ENCODE peak calls at places on chromosomes 12 and 14, in five cellular contexts. Q is lung, H is glutamatergic neuron, A is WERI-Rb-1, V is GM13977. R is an unnamed sample.

GRCh38 chr14:39291739-39292138 is 58.0 kb downstream of the MIA2 start:
- DNase-seq in Q (no peak), H (no peak), A (no peak), V (no peak), R (no peak)

GRCh38 chr14:78417532-78417931 is 247.4 kb downstream of the NRXN3 start:
- DNase-seq in Q (no peak), H (no peak), A (no peak), V (no peak), R (no peak)

GRCh38 chr12:34218193-34219045 is 196.1 kb downstream of the ALG10 start:
- DNase-seq in Q (peak; percentile 57), H (peak; percentile 57), A (peak; percentile 51), V (peak; percentile 66), R (peak; percentile 28)

GRCh38 chr12:56593909-56594621 is 36.1 kb downstream of the BAZ2A start:
- DNase-seq in Q (peak; percentile 72), H (peak; percentile 73), A (peak; percentile 64), V (peak; percentile 72), R (peak; percentile 73)

GRCh38 chr14:104601786-104602185 is 2.8 kb downstream of the TMEM179 start:
- DNase-seq in Q (no peak), H (no peak), A (peak; percentile 15), V (no peak), R (peak; percentile 4)

GRCh38 chr12:67107751-67108269 is 161.3 kb upstream of the CAND1 start:
- DNase-seq in Q (no peak), H (no peak), A (no peak), V (no peak), R (no peak)

GRCh38 chr12:91380651-91381050 is 198.0 kb upstream of the DCN start:
- DNase-seq in Q (no peak), H (no peak), A (no peak), V (no peak), R (no peak)

GRCh38 chr12:58346032-58346632 is 404.8 kb downstream of the ATP23 start:
- DNase-seq in Q (no peak), H (no peak), A (no peak), V (peak; percentile 25), R (no peak)

GRCh38 chr12:57090456-57090855 is 1.5 kb downstream of the NAB2 start:
- DNase-seq in Q (no peak), H (no peak), A (no peak), V (peak; percentile 20), R (no peak)

GRCh38 chr12:65607271-65607880 is 216.9 kb upstream of the HMGA2 start:
- DNase-seq in Q (no peak), H (no peak), A (no peak), V (no peak), R (no peak)

GRCh38 chr12:6819069-6820030 is 2.3 kb upstream of the GPR162 start:
- DNase-seq in Q (no peak), H (no peak), A (peak; percentile 16), V (no peak), R (no peak)

GRCh38 chr12:6532927-6533652 is 1.2 kb upstream of the GAPDH start:
- DNase-seq in Q (peak; percentile 58), H (peak; percentile 71), A (peak; percentile 75), V (peak; percentile 59), R (peak; percentile 48)

GRCh38 chr14:43535231-43535838 is 971.7 kb downstream of the FSCB start:
- DNase-seq in Q (no peak), H (no peak), A (no peak), V (no peak), R (no peak)

GRCh38 chr12:57755454-57756372 is 810 bp downstream of the MARCHF9 start:
- DNase-seq in Q (no peak), H (peak; percentile 49), A (no peak), V (peak; percentile 70), R (no peak)

GRCh38 chr12:7915911-7916403 is 20.0 kb downstream of the SLC2A3 start:
- DNase-seq in Q (no peak), H (no peak), A (no peak), V (no peak), R (no peak)

GRCh38 chr12:3662516-3662915 is 90.4 kb downstream of the CRACR2A start:
- DNase-seq in Q (no peak), H (peak; percentile 56), A (peak; percentile 12), V (no peak), R (no peak)

GRCh38 chr12:90036641-90037040 is 328.0 kb upstream of the ATP2B1 start:
- DNase-seq in Q (no peak), H (no peak), A (no peak), V (no peak), R (no peak)

DNA sequence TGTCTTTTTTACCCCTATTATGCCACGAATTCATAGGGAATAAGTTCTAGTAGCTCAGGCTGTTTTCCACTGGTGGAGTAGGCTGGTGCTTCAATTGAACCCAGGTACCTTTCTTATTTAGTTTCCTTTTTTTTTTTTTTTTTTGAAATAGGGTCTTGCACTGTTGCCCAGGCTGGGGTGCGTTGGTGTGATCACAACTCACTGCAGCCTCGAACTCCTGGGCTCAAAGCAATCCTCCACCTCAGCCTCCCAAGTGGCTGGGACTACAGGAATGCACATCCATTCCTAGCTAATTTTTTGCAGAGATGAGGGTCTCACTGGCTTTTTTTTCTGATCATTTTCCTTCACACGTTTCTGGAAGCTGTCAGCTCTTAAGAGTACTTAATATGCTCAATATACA is 2.7 kb downstream of the CREBL2 start:
- DNase-seq in Q (no peak), H (no peak), A (no peak), V (no peak), R (no peak)
- TF ChIP-seq CTCF in Q (no peak), H (no peak), A (no peak), V (no peak), R (no peak)

GRCh38 chr14:103209054-103209453 is 85.8 kb downstream of the TNFAIP2 start:
- DNase-seq in Q (no peak), H (no peak), A (no peak), V (no peak), R (no peak)
- TF ChIP-seq CTCF in Q (no peak), H (no peak), A (peak; percentile 28), V (no peak), R (no peak)

GRCh38 chr12:28759334-28759733 is 389.7 kb upstream of the FAR2 start:
- DNase-seq in Q (no peak), H (no peak), A (no peak), V (no peak), R (no peak)
- TF ChIP-seq CTCF in Q (no peak), H (no peak), A (no peak), V (no peak), R (no peak)

GRCh38 chr14:81970307-81970706 is 436.7 kb upstream of the SEL1L start:
- DNase-seq in Q (no peak), H (no peak), A (no peak), V (no peak), R (no peak)

GRCh38 chr14:81974543-81974942 is 440.9 kb upstream of the SEL1L start:
- DNase-seq in Q (no peak), H (no peak), A (no peak), V (no peak), R (no peak)
- TF ChIP-seq CTCF in Q (no peak), H (no peak), A (no peak), V (no peak), R (no peak)

GRCh38 chr12:102808412-102808811 is 108.6 kb downstream of the PAH start:
- DNase-seq in Q (no peak), H (no peak), A (no peak), V (no peak), R (no peak)

GRCh38 chr12:102814691-102815367 is 102.2 kb downstream of the PAH start:
- DNase-seq in Q (no peak), H (no peak), A (no peak), V (no peak), R (no peak)

GRCh38 chr12:102806592-102806991 is 110.5 kb downstream of the PAH start:
- DNase-seq in Q (no peak), H (no peak), A (no peak), V (no peak), R (no peak)

GRCh38 chr12:102806110-102806509 is 110.9 kb downstream of the PAH start:
- DNase-seq in Q (no peak), H (no peak), A (no peak), V (no peak), R (no peak)

DNA sequence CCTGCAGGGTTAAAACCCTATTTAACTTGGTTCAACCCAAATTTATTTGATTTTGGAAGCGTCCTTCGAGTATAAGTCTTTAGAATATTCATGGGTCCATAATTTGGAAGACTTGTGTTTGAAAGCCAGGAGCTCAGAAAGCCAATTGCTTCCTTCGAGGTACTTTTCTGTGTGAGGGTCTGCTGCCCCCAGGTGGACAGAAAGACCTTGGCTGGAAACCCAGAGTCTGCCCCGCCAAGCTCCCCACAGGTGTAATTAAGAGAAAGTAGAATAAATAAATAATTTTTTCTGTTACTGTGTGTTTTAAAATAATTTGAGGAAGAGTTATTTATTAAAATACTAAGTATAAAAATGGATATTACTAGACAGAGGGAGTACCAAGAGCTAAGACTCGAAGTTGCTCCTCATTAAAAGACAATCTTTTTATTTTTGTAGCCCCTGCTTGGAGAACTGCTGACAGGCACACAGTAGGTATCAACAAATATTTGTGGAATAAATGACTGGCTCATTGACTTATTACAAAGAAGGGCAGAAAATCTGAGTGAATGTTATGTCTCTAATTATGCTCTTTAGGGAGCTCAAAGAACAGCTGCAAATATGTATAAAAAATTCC is 105.8 kb downstream of the PAH start:
- DNase-seq in Q (no peak), H (peak; percentile 62), A (peak; percentile 53), V (peak; percentile 29), R (peak; percentile 58)
- TF ChIP-seq CTCF in Q (no peak), H (peak; percentile 69), A (peak; percentile 61), V (peak; percentile 65), R (peak; percentile 58)

GRCh38 chr14:33505295-33505962 is 445.4 kb downstream of the EGLN3 start:
- DNase-seq in Q (no peak), H (no peak), A (no peak), V (no peak), R (no peak)

GRCh38 chr14:33493990-33494389 is 456.9 kb downstream of the EGLN3 start:
- DNase-seq in Q (no peak), H (no peak), A (no peak), V (no peak), R (no peak)

DNA sequence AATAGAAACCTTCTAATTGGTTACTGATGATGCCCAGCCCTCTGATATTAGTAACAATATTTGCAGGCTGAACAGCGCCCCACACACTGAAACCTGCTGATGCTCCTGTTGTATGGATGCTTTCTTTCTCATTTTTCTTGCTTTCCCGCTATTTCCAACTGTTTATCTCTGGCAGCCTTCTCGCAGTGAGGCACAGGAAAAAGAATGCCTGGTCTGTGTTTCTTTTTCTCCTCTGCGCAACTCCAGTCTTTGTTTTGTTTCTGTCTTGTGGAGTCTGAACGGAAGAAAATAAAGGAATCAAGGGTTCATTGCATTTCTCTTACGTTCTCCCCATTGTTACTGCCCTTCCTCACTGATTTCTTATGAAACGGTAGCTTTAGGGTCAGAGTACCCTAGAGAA is 451.2 kb downstream of the EGLN3 start:
- DNase-seq in Q (no peak), H (no peak), A (no peak), V (no peak), R (no peak)
- TF ChIP-seq CTCF in Q (no peak), H (no peak), A (no peak), V (no peak), R (no peak)